ENCODE peak calls at places on chromosomes 6 and 20, in four cellular contexts. N is K562, A is IMR-90, S is GM12878. R is an unnamed sample.

GRCh38 chr6:143329323-143329722 is 121.2 kb downstream of the ADAT2 start:
- DNase-seq in S (no peak), N (no peak), A (peak), R (no peak)

GRCh38 chr6:36820700-36821580 is 18.3 kb downstream of the CPNE5 start:
- DNase-seq in A (peak), N (peak), S (no peak), R (no peak)

GRCh38 chr6:112539355-112539754 is 192.2 kb downstream of the RFPL4B start:
- DNase-seq in N (no peak), A (no peak), S (no peak), R (no peak)

GRCh38 chr6:121521164-121521555 is 85.7 kb downstream of the GJA1 start:
- DNase-seq in A (peak), N (no peak), S (no peak), R (no peak)

GRCh38 chr20:37218431-37218830 is 39.1 kb upstream of the MROH8 start:
- DNase-seq in N (no peak), A (no peak), S (no peak), R (no peak)

GRCh38 chr6:157535354-157536217 is 154.6 kb downstream of the ZDHHC14 start:
- DNase-seq in N (no peak), A (peak), S (peak), R (peak)

GRCh38 chr6:15715060-15715459 is 52.2 kb upstream of the DTNBP1 start:
- DNase-seq in S (no peak), N (no peak), A (no peak), R (no peak)

GRCh38 chr6:11706186-11706585 is 72.4 kb downstream of the ADTRP start:
- DNase-seq in N (no peak), S (no peak), A (no peak), R (no peak)

GRCh38 chr6:114747995-114748625 is 405.3 kb upstream of the HS3ST5 start:
- DNase-seq in A (peak), N (peak), S (no peak), R (no peak)

GRCh38 chr20:42093542-42094440 is 475.6 kb upstream of the CHD6 start:
- DNase-seq in A (no peak), N (no peak), S (no peak), R (no peak)

GRCh38 chr6:147508073-147508870 is at the start of gene SAMD5:
- DNase-seq in N (peak), S (no peak), A (peak), R (peak)

GRCh38 chr6:112311950-112312547 is 35.1 kb upstream of the RFPL4B start:
- DNase-seq in N (peak), A (peak), S (no peak), R (no peak)

GRCh38 chr6:36912583-36912982 is 26.8 kb downstream of the C6orf89 start:
- DNase-seq in A (peak), N (no peak), S (peak), R (no peak)

GRCh38 chr6:157761331-157761921 is 61.6 kb upstream of the SNX9 start:
- DNase-seq in S (peak), A (peak), N (no peak), R (no peak)

GRCh38 chr6:47595785-47596184 is 102.6 kb upstream of the ADGRF4 start:
- DNase-seq in N (no peak), A (no peak), S (no peak), R (no peak)

GRCh38 chr6:138586638-138587037 is 87.3 kb upstream of the NHSL1 start:
- DNase-seq in N (no peak), S (no peak), A (no peak), R (no peak)

GRCh38 chr20:44646641-44647274 is 4.7 kb downstream of the ADA start:
- DNase-seq in A (peak), S (peak), N (no peak), R (no peak)

GRCh38 chr6:2876210-2877056 is 26.7 kb downstream of the SERPINB9 start:
- DNase-seq in A (peak), S (no peak), N (no peak), R (peak)

GRCh38 chr6:154555075-154555677 is 44.7 kb upstream of the CNKSR3 start:
- DNase-seq in N (no peak), S (no peak), A (peak), R (peak)

GRCh38 chr20:19735446-19735845 is 22.6 kb upstream of the RIN2 start:
- DNase-seq in S (peak), A (peak), N (no peak), R (peak)

GRCh38 chr6:160421854-160422253 is 73.7 kb downstream of the SLC22A3 start:
- DNase-seq in A (no peak), S (no peak), N (no peak), R (no peak)

GRCh38 chr6:11650297-11650696 is 112.7 kb downstream of the TMEM170B start:
- DNase-seq in A (peak), S (no peak), N (no peak), R (no peak)

GRCh38 chr20:10508060-10508459 is 73.0 kb downstream of the SLX4IP start:
- DNase-seq in A (peak), N (no peak), S (no peak), R (no peak)

GRCh38 chr6:5637714-5638113 is 369.0 kb downstream of the NRN1 start:
- DNase-seq in A (no peak), N (no peak), S (no peak), R (no peak)

GRCh38 chr20:44509762-44510161 is 12.1 kb downstream of the SERINC3 start:
- DNase-seq in N (no peak), S (no peak), A (no peak), R (no peak)

GRCh38 chr6:32111424-32112066 is 2.4 kb upstream of the TNXB start:
- DNase-seq in S (no peak), N (no peak), A (no peak), R (no peak)

GRCh38 chr20:1617055-1617454 is 2.8 kb downstream of the SIRPB1 start:
- DNase-seq in A (no peak), N (no peak), S (no peak), R (no peak)

GRCh38 chr6:132805548-132805947 is 7.1 kb upstream of the SLC18B1 start:
- DNase-seq in S (no peak), A (no peak), N (no peak), R (no peak)

GRCh38 chr6:138237463-138237862 is 19.2 kb upstream of the PBOV1 start:
- DNase-seq in A (no peak), S (no peak), N (no peak), R (no peak)

GRCh38 chr6:1798303-1798964 is 188.7 kb downstream of the FOXC1 start:
- DNase-seq in N (no peak), S (no peak), A (peak), R (no peak)

GRCh38 chr20:32359633-32360332 is 1.7 kb downstream of the ASXL1 start:
- DNase-seq in N (peak), S (no peak), A (peak), R (no peak)

GRCh38 chr6:399785-400517 is 8.4 kb downstream of the IRF4 start:
- DNase-seq in A (no peak), S (no peak), N (no peak), R (no peak)

GRCh38 chr6:7732219-7732618 is 6.3 kb downstream of the BMP6 start:
- DNase-seq in S (no peak), A (no peak), N (no peak), R (no peak)

GRCh38 chr20:32159766-32160221 is 47.7 kb downstream of the PLAGL2 start:
- DNase-seq in A (no peak), N (peak), S (no peak), R (no peak)

GRCh38 chr6:169044376-169045230 is 209.0 kb downstream of the THBS2 start:
- DNase-seq in S (no peak), A (no peak), N (no peak), R (no peak)

GRCh38 chr6:35166160-35166919 is 25.2 kb upstream of the TCP11 start:
- DNase-seq in A (no peak), S (no peak), N (no peak), R (no peak)

GRCh38 chr20:21125072-21125848 is 622 bp upstream of the KIZ start:
- DNase-seq in A (peak), S (no peak), N (peak), R (peak)
- TF ChIP-seq RCOR1 in A (no peak), S (no peak), N (no peak), R (no peak)

GRCh38 chr20:50172347-50173013 is 18.1 kb upstream of the CEBPB start:
- DNase-seq in S (no peak), N (no peak), A (peak), R (peak)
- TF ChIP-seq POLR2A in S (no peak), N (no peak), A (peak), R (peak)

DNA sequence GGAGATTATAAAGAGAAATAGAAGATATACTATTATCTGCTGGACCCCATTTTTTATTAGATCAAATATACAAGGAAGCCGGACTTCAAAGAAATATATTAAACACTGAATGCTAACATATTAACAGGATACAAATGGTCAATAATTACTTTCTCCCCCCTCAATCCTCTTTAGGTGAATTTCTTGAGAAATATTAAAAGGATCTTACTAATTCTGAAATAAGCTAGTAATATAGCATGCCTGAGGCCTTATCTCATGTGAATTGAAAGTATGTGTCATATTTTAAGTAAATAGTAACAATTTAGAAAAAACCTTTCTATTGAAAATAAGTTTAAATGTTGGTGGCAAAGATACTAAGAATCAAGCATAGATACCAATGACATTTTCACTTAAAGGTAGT is 954.7 kb upstream of the MAN1A1 start:
- DNase-seq in S (no peak), A (no peak), N (no peak), R (no peak)
- TF ChIP-seq RCOR1 in S (no peak), A (no peak), N (no peak), R (no peak)

GRCh38 chr6:117491916-117492315 is 9.4 kb downstream of the DCBLD1 start:
- DNase-seq in S (no peak), N (no peak), A (peak), R (no peak)
- TF ChIP-seq POLR2A in S (no peak), N (no peak), A (no peak), R (no peak)

DNA sequence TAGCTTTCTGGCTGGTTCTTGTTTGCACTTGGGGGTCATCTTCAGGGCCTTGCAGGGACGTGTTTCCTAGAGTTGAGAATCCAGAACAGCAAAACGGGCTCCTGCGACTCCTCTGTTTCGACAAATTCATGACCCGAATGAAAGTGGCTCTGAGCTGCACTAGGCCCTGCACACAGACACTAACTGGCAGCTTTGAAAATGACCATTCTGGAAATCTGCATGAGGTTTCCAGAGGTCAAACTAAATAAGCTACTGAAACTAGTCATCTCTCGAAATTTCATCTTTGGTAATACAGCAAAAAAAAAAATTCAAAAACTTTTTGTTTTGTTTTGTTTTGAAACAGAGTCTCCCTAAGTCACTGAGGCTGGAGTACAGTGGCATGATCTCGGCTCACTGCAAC is 15.5 kb upstream of the BMP7 start:
- DNase-seq in A (no peak), N (no peak), S (no peak), R (no peak)
- TF ChIP-seq RCOR1 in A (no peak), N (no peak), S (no peak), R (no peak)

GRCh38 chr6:136548582-136549330 is 1.5 kb downstream of the MAP7 start:
- DNase-seq in S (no peak), N (no peak), A (no peak), R (no peak)

GRCh38 chr6:136547336-136547735 is 2.9 kb downstream of the MAP7 start:
- DNase-seq in S (no peak), N (peak), A (peak), R (peak)

GRCh38 chr6:136547871-136548270 is 2.4 kb downstream of the MAP7 start:
- DNase-seq in N (no peak), A (no peak), S (no peak), R (no peak)

GRCh38 chr6:136544326-136544725 is 5.9 kb downstream of the MAP7 start:
- DNase-seq in S (no peak), N (no peak), A (no peak), R (no peak)

GRCh38 chr6:136546321-136546720 is 3.9 kb downstream of the MAP7 start:
- DNase-seq in A (no peak), S (no peak), N (no peak), R (no peak)
- TF ChIP-seq POLR2A in A (no peak), S (no peak), N (no peak), R (no peak)

GRCh38 chr6:101779051-101779844 is 385.7 kb downstream of the GRIK2 start:
- DNase-seq in S (no peak), N (no peak), A (peak), R (no peak)
- TF ChIP-seq RCOR1 in S (no peak), N (no peak), A (no peak), R (no peak)